ENCODE peak calls at places on chromosomes 13 and 19, in five cellular contexts. A is neural progenitor cell, U is K562, I is mammary epithelial cell, P is heart left ventricle. D is an unnamed sample. For H3K27me3 and H3K4me1, the result is how much of the 10 kb centered on the place peaks cover.

GRCh38 chr19:4123615-4124568 is at the start of gene MAP2K2:
- DNase-seq in I (peak), U (peak), P (peak), A (peak), D (peak)

GRCh38 chr19:55165952-55166529 is 372 bp downstream of the DNAAF3 start:
- DNase-seq in U (peak), I (peak), P (peak), A (peak), D (peak)

GRCh38 chr13:32370805-32371204 is 55.5 kb downstream of the BRCA2 start:
- DNase-seq in I (no peak), U (no peak), P (no peak), A (no peak), D (no peak)

GRCh38 chr13:108426893-108427292 is 157.4 kb downstream of the TNFSF13B start:
- DNase-seq in I (no peak), P (no peak), A (no peak), U (no peak), D (no peak)

GRCh38 chr19:45973564-45974338 is at the start of gene NOVA2:
- DNase-seq in P (peak), I (peak), A (peak), U (peak), D (peak)

GRCh38 chr19:5628470-5628869 is 5.6 kb downstream of the SAFB start:
- DNase-seq in P (no peak), A (no peak), U (no peak), I (no peak), D (no peak)

GRCh38 chr13:45564108-45564507 is 51.4 kb downstream of the ERICH6B start:
- DNase-seq in I (peak), A (no peak), P (no peak), U (no peak), D (peak)

GRCh38 chr13:44815507-44816074 is 173.7 kb downstream of the NUFIP1 start:
- DNase-seq in P (no peak), I (peak), A (peak), U (no peak), D (peak)

GRCh38 chr13:27172495-27172842 is 858 bp upstream of the USP12 start:
- DNase-seq in P (no peak), I (no peak), A (no peak), U (no peak), D (no peak)

GRCh38 chr13:80362488-80362887 is 21.6 kb upstream of the SPRY2 start:
- DNase-seq in P (no peak), U (no peak), A (no peak), I (no peak), D (no peak)

GRCh38 chr13:106573855-106574254 is 5.9 kb upstream of the ARGLU1 start:
- DNase-seq in I (no peak), A (no peak), P (peak), U (no peak), D (peak)

GRCh38 chr13:37667631-37668161 is 69.1 kb upstream of the POSTN start:
- DNase-seq in P (no peak), U (no peak), A (no peak), I (no peak), D (no peak)

GRCh38 chr13:28530729-28531194 is 35.8 kb upstream of the FLT1 start:
- DNase-seq in I (no peak), A (no peak), P (no peak), U (no peak), D (no peak)

GRCh38 chr19:39299404-39299803 is 3.2 kb downstream of the IFNL1 start:
- DNase-seq in P (no peak), U (no peak), I (no peak), A (no peak), D (no peak)

GRCh38 chr19:15197275-15198005 is 3.4 kb downstream of the NOTCH3 start:
- DNase-seq in A (no peak), I (no peak), U (no peak), P (no peak), D (no peak)

GRCh38 chr19:29811125-29812079 is at the start of gene CCNE1:
- DNase-seq in A (peak), U (peak), I (peak), P (peak), D (peak)

GRCh38 chr19:48372904-48373303 is 8.7 kb downstream of the SYNGR4 start:
- DNase-seq in P (no peak), A (no peak), U (no peak), I (peak), D (no peak)

GRCh38 chr13:51928231-51928630 is 66.5 kb downstream of the CCDC70 start:
- DNase-seq in P (no peak), A (no peak), I (no peak), U (no peak), D (no peak)

GRCh38 chr13:73061478-73062275 is 2.9 kb downstream of the KLF5 start:
- DNase-seq in U (no peak), A (no peak), P (no peak), I (peak), D (no peak)

GRCh38 chr13:73060251-73061160 is 1.7 kb downstream of the KLF5 start:
- DNase-seq in P (peak), I (peak), U (no peak), A (peak), D (peak)

GRCh38 chr13:73058432-73058740 is 419 bp upstream of the KLF5 start:
- DNase-seq in A (no peak), P (no peak), U (no peak), I (no peak), D (no peak)

GRCh38 chr13:73058741-73059459 is at the start of gene KLF5:
- DNase-seq in I (peak), P (peak), A (peak), U (peak), D (peak)

GRCh38 chr13:73059460-73060250 is 850 bp downstream of the KLF5 start:
- DNase-seq in P (peak), U (peak), A (peak), I (peak), D (peak)
- TF ChIP-seq CTCF in P (peak), U (peak), A (peak), I (no peak), D (no peak)

GRCh38 chr19:41909706-41910105 is 18.5 kb downstream of the ERFL start:
- DNase-seq in P (no peak), U (no peak), I (no peak), A (no peak), D (no peak)

GRCh38 chr19:41911889-41912731 is 16.1 kb downstream of the ERFL start:
- DNase-seq in I (no peak), P (no peak), A (no peak), U (no peak), D (no peak)

GRCh38 chr19:41910240-41910991 is 17.8 kb downstream of the ERFL start:
- DNase-seq in P (no peak), I (no peak), A (no peak), U (no peak), D (no peak)

GRCh38 chr19:41912899-41913475 is 15.3 kb downstream of the ERFL start:
- DNase-seq in I (no peak), A (peak), P (no peak), U (no peak), D (no peak)

GRCh38 chr19:41910992-41911888 is 17.0 kb downstream of the ERFL start:
- DNase-seq in P (no peak), A (no peak), I (no peak), U (no peak), D (no peak)
- H3K27me3 ChIP-seq in P (under half), A (half or more), I (under half), U (under half), D (half or more)

GRCh38 chr19:11166281-11167142 is 10.9 kb upstream of the SPC24 start:
- DNase-seq in A (no peak), U (no peak), I (no peak), P (peak), D (peak)

GRCh38 chr19:11168568-11168967 is 13.0 kb upstream of the SPC24 start:
- DNase-seq in P (no peak), I (peak), A (no peak), U (no peak), D (peak)

GRCh38 chr19:11164879-11165406 is 9.4 kb upstream of the SPC24 start:
- DNase-seq in I (no peak), P (peak), A (no peak), U (no peak), D (no peak)

GRCh38 chr19:11164278-11164677 is 8.7 kb upstream of the SPC24 start:
- DNase-seq in U (no peak), I (no peak), P (no peak), A (no peak), D (no peak)

GRCh38 chr19:11165486-11166030 is 10.0 kb upstream of the SPC24 start:
- DNase-seq in A (no peak), I (no peak), P (no peak), U (no peak), D (peak)
- H3K4me1 ChIP-seq in A (under half), I (under half), P (under half), U (under half), D (under half)

GRCh38 chr19:36212895-36213294 is 1.6 kb downstream of the ZNF565 start:
- DNase-seq in A (no peak), I (no peak), U (no peak), P (no peak), D (no peak)

GRCh38 chr19:36210497-36210896 is 4.0 kb downstream of the ZNF565 start:
- DNase-seq in U (no peak), A (no peak), P (no peak), I (no peak), D (peak)

GRCh38 chr19:36213793-36214387 is 575 bp downstream of the ZNF565 start:
- DNase-seq in I (no peak), A (no peak), U (peak), P (peak), D (no peak)

GRCh38 chr19:36215276-36216171 is 618 bp downstream of the ZNF146 start:
- DNase-seq in I (peak), A (peak), P (no peak), U (no peak), D (peak)

DNA sequence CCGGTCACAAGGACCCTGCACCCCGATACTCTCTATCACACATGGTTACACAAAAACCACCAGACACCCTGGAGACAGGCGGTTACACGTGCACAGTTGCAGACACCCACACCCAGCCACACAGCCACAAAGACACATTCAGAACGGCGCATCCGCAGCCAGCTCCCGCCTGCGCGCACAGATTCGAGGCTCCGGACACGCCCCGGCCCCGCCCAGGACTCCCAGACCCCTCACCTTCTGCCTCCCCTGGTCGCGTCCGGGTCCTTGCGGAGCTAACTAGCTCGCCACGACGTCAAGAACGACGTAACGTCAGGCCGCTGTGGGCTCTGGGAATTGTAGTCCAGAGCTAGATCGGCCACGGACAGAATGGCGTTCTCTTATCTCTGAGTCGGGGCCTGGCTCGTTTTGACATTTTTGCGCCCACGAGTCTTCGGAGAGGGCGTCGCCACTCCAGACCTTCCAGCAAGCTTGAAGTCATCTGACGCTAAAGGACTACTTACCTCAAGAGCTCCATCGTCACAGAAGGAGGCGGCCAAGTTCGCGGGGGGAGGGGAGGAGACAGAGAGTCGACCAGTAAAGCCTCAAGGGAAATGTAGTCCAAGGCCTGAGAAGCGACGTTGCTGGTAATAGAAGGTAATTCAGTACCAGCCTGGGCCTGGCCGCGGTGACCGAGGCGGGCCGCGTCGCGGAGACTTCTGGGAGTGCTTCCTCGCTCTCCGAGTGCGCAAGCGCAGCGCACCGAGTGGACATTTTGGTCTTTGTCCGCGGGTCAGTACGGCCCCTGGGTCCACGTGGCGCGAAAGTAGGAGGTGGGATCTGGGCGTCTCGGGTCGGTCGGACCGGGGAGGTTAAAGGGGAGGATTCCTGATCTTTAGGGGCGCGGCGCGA is at the start of the genes ZNF146 and ZNF565:
- DNase-seq in A (peak), P (peak), U (peak), I (peak), D (peak)
- TF ChIP-seq CTCF in A (no peak), P (peak), U (no peak), I (no peak), D (no peak)

GRCh38 chr19:51125421-51126075 is 842 bp downstream of the SIGLEC9 start:
- DNase-seq in P (no peak), I (no peak), U (no peak), A (no peak), D (no peak)
- H3K27me3 ChIP-seq in P (under half), I (under half), U (under half), A (under half), D (under half)

DNA sequence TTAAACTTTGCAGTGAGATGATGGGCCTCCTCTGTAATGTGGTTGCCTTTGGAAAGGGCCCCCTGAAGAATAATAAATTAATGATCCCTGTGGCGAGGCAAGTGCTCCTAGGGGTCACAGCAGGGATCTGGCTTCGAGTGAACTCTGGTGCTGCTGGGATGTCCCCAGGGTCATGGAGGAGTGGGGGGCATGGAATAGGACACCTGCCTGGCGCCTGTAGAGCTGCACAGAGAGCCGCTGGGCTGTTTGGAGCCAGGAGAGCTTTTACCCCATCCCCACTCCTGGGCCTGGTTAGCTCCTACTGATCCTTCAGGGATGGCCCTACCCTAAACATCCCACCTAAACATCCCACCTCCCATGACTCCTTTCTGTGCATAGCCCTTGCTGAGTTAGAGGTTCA is 56.1 kb upstream of the IRS2 start:
- DNase-seq in I (no peak), A (no peak), U (no peak), P (no peak), D (no peak)
- H3K4me1 ChIP-seq in I (under half), A (under half), U (under half), P (under half), D (under half)

D was measured in cardiac muscle cell.